ENCODE peak calls at places on chromosomes 16 and 17, in eight cellular contexts. T is CD8-positive, alpha-beta memory T cell; R is cardiac muscle cell; G is lower lobe of right lung; K is A549; D is brain microvascular endothelial cell; I is sigmoid colon; M is adrenal gland. V is an unnamed sample.

GRCh38 chr17:48192321-48192731 is 84.8 kb downstream of the SNX11 start:
- DNase-seq in R (no peak), T (no peak), G (no peak), M (no peak), D (no peak), I (no peak), K (no peak), V (no peak)

GRCh38 chr17:67054011-67054591 is 9.7 kb downstream of the CACNG1 start:
- DNase-seq in K (no peak), R (no peak), M (no peak), G (no peak), T (no peak), D (no peak), I (no peak), V (no peak)

GRCh38 chr17:50589112-50589712 is 28.7 kb downstream of the CACNA1G start:
- DNase-seq in K (no peak), T (no peak), I (no peak), D (no peak), R (peak), M (peak), G (no peak), V (no peak)

GRCh38 chr16:10226672-10227306 is 44.6 kb upstream of the GRIN2A start:
- DNase-seq in K (no peak), R (no peak), D (no peak), T (no peak), I (no peak), M (no peak), G (no peak), V (no peak)

GRCh38 chr16:58024673-58025350 is 742 bp upstream of the MMP15 start:
- DNase-seq in K (no peak), M (peak), T (peak), D (no peak), R (peak), G (peak), I (no peak), V (peak)

GRCh38 chr16:22139008-22139407 is 23.3 kb upstream of the SDR42E2 start:
- DNase-seq in R (no peak), G (peak), D (no peak), K (no peak), T (no peak), I (no peak), M (no peak), V (no peak)

GRCh38 chr17:10295728-10296343 is 77.0 kb downstream of the MYH13 start:
- DNase-seq in G (no peak), I (no peak), M (peak), D (peak), T (no peak), R (peak), K (peak), V (peak)

GRCh38 chr17:4892499-4893221 is 6.7 kb upstream of the C17orf107 start:
- DNase-seq in D (no peak), I (no peak), R (no peak), T (no peak), G (no peak), M (no peak), K (no peak), V (no peak)

GRCh38 chr17:29789186-29790170 is 140.6 kb downstream of the SSH2 start:
- DNase-seq in K (no peak), M (no peak), D (no peak), I (no peak), R (peak), G (peak), T (no peak), V (no peak)

GRCh38 chr16:70156207-70156978 is 17.2 kb upstream of the CLEC18C start:
- DNase-seq in R (no peak), M (peak), G (no peak), I (no peak), K (peak), T (no peak), D (no peak), V (no peak)

GRCh38 chr17:38460082-38460715 is 31.9 kb downstream of the ARHGAP23 start:
- DNase-seq in M (no peak), K (no peak), G (no peak), I (no peak), R (no peak), T (no peak), D (no peak), V (no peak)

GRCh38 chr16:53083123-53083522 is 28.3 kb downstream of the CHD9 start:
- DNase-seq in I (no peak), M (no peak), K (no peak), T (no peak), G (no peak), R (peak), D (no peak), V (no peak)

GRCh38 chr16:50509521-50510341 is 38.5 kb upstream of the NKD1 start:
- DNase-seq in R (peak), T (peak), G (no peak), K (no peak), M (no peak), D (peak), I (no peak), V (peak)

GRCh38 chr16:1458336-1458976 is 14.1 kb upstream of the CCDC154 start:
- DNase-seq in M (no peak), T (no peak), K (no peak), D (no peak), R (no peak), G (no peak), I (no peak), V (no peak)

GRCh38 chr16:66476328-66477027 is 49.4 kb downstream of the BEAN1 start:
- DNase-seq in I (peak), M (no peak), R (peak), G (no peak), T (peak), D (no peak), K (peak), V (peak)

GRCh38 chr16:1819611-1820010 is 7.0 kb downstream of the HAGH start:
- DNase-seq in I (no peak), M (no peak), K (no peak), R (no peak), D (no peak), T (no peak), G (no peak), V (no peak)

GRCh38 chr17:65794572-65794971 is 233.1 kb upstream of the AXIN2 start:
- DNase-seq in G (no peak), K (peak), D (peak), I (no peak), T (no peak), M (no peak), R (peak), V (peak)

GRCh38 chr17:82497483-82498405 is 21.8 kb upstream of the FOXK2 start:
- DNase-seq in R (peak), I (peak), K (no peak), T (peak), M (peak), D (peak), G (peak), V (peak)

GRCh38 chr17:34242553-34242952 is 12.5 kb upstream of the CCL2 start:
- DNase-seq in I (no peak), R (no peak), T (no peak), M (no peak), D (no peak), G (no peak), K (no peak), V (no peak)

GRCh38 chr17:33241390-33241789 is 51.7 kb downstream of the ASIC2 start:
- DNase-seq in K (peak), R (peak), T (no peak), D (peak), M (peak), I (no peak), G (no peak), V (no peak)

GRCh38 chr16:29770250-29770929 is 7.7 kb upstream of the ZG16 start:
- DNase-seq in D (no peak), G (no peak), M (no peak), I (no peak), R (no peak), T (no peak), K (no peak), V (no peak)

GRCh38 chr16:15993946-15994665 is 44.7 kb downstream of the ABCC1 start:
- DNase-seq in K (no peak), D (peak), R (peak), T (no peak), I (no peak), M (no peak), G (no peak), V (no peak)

GRCh38 chr16:87723224-87723619 is 42.6 kb downstream of the KLHDC4 start:
- DNase-seq in R (peak), G (no peak), M (peak), D (peak), K (no peak), I (no peak), T (no peak), V (peak)

GRCh38 chr16:63975669-63976068 is 1146.2 kb downstream of the CDH11 start:
- DNase-seq in I (no peak), D (no peak), T (no peak), R (no peak), M (no peak), G (no peak), K (no peak), V (no peak)

GRCh38 chr16:85982563-85982939 is 83.6 kb downstream of the IRF8 start:
- DNase-seq in K (no peak), I (peak), G (peak), D (no peak), M (peak), R (no peak), T (no peak), V (no peak)

GRCh38 chr17:71709974-71710373 is 410.8 kb upstream of the SOX9 start:
- DNase-seq in M (no peak), K (no peak), I (no peak), R (no peak), T (no peak), D (no peak), G (no peak), V (no peak)

GRCh38 chr17:20158580-20158979 is 149.4 kb downstream of the SPECC1 start:
- DNase-seq in I (no peak), K (no peak), D (no peak), M (peak), T (no peak), R (no peak), G (no peak), V (no peak)
- H3K4me3 ChIP-seq in I (no peak), K (no peak), D (no peak), M (no peak), T (no peak), R (no peak), G (no peak), V (no peak)

GRCh38 chr17:40070644-40070894 is 7.8 kb downstream of the THRA start:
- DNase-seq in D (no peak), K (no peak), T (no peak), M (no peak), I (no peak), G (no peak), R (no peak), V (no peak)
- H3K4me3 ChIP-seq in D (no peak), K (peak), T (no peak), M (no peak), I (peak), G (peak), R (no peak), V (no peak)

GRCh38 chr16:56608876-56609462 is 585 bp downstream of the MT2A start:
- DNase-seq in I (no peak), R (no peak), D (no peak), T (no peak), G (no peak), K (no peak), M (no peak), V (no peak)

GRCh38 chr16:56609463-56609921 is 1.1 kb downstream of the MT2A start:
- DNase-seq in D (peak), M (peak), I (peak), G (peak), K (peak), T (peak), R (peak), V (peak)

GRCh38 chr16:56610017-56610608 is 1.7 kb downstream of the MT2A start:
- DNase-seq in I (peak), D (peak), R (peak), G (peak), K (peak), M (peak), T (peak), V (peak)

GRCh38 chr16:56611281-56611833 is 3.0 kb downstream of the MT2A start:
- DNase-seq in R (peak), G (no peak), I (no peak), K (no peak), D (peak), M (peak), T (no peak), V (no peak)

GRCh38 chr16:56610609-56611111 is 2.3 kb downstream of the MT2A start:
- DNase-seq in D (peak), I (no peak), K (no peak), R (peak), T (no peak), G (no peak), M (no peak), V (no peak)
- H3K4me3 ChIP-seq in D (peak), I (no peak), K (no peak), R (no peak), T (no peak), G (no peak), M (no peak), V (no peak)

GRCh38 chr17:81419333-81419885 is 24.2 kb downstream of the BAHCC1 start:
- DNase-seq in I (peak), T (no peak), M (peak), R (peak), K (peak), G (peak), D (peak), V (peak)
- H3K4me3 ChIP-seq in I (peak), T (no peak), M (no peak), R (no peak), K (peak), G (peak), D (peak), V (peak)

GRCh38 chr16:31527617-31528287 is at the start of gene AHSP:
- DNase-seq in T (no peak), I (no peak), M (no peak), R (no peak), K (no peak), D (no peak), G (no peak), V (no peak)
- H3K4me3 ChIP-seq in T (no peak), I (no peak), M (no peak), R (no peak), K (no peak), D (no peak), G (peak), V (no peak)